ENCODE peak calls at places on chromosomes 3 and 15, in five cellular contexts. One of them, this sample, is unnamed.

GRCh38 chr3:100306695-100307094 is 27.9 kb upstream of the NIT2 start:
- DNase-seq in HepG2: no peak
- DNase-seq in K562: no peak
- DNase-seq in HCT116: no peak
- DNase-seq in H1: no peak
- DNase-seq in this sample: no peak

GRCh38 chr3:141877911-141878310 is 1.5 kb downstream of the ATP1B3 start:
- DNase-seq in HepG2: no peak
- DNase-seq in K562: peak; percentile 77
- DNase-seq in HCT116: no peak
- DNase-seq in H1: no peak
- DNase-seq in this sample: no peak

GRCh38 chr3:170331143-170331542 is 26.4 kb upstream of the SKIL start:
- DNase-seq in HepG2: peak; percentile 95
- DNase-seq in K562: peak; percentile 36
- DNase-seq in HCT116: no peak
- DNase-seq in H1: no peak
- DNase-seq in this sample: no peak

GRCh38 chr15:64213646-64214045 is 50.8 kb upstream of the PPIB start:
- DNase-seq in HepG2: no peak
- DNase-seq in K562: no peak
- DNase-seq in HCT116: no peak
- DNase-seq in H1: no peak
- DNase-seq in this sample: no peak

GRCh38 chr3:118347781-118348557 is 686.7 kb downstream of the IGSF11 start:
- DNase-seq in HepG2: no peak
- DNase-seq in K562: peak; percentile 0
- DNase-seq in HCT116: no peak
- DNase-seq in H1: no peak
- DNase-seq in this sample: no peak

GRCh38 chr3:137970914-137971831 is 38.8 kb upstream of the CLDN18 start:
- DNase-seq in HepG2: peak; percentile 43
- DNase-seq in K562: peak; percentile 58
- DNase-seq in HCT116: peak; percentile 65
- DNase-seq in H1: peak; percentile 73
- DNase-seq in this sample: peak; percentile 68

GRCh38 chr15:50816191-50816590 is 50.7 kb upstream of the SPPL2A start:
- DNase-seq in HepG2: no peak
- DNase-seq in K562: peak; percentile 29
- DNase-seq in HCT116: no peak
- DNase-seq in H1: no peak
- DNase-seq in this sample: no peak

GRCh38 chr15:91488452-91488851 is 365.1 kb upstream of the SLCO3A1 start:
- DNase-seq in HepG2: no peak
- DNase-seq in K562: no peak
- DNase-seq in HCT116: no peak
- DNase-seq in H1: no peak
- DNase-seq in this sample: peak; percentile 13

GRCh38 chr3:183158113-183158512 is 4.4 kb downstream of the LAMP3 start:
- DNase-seq in HepG2: no peak
- DNase-seq in K562: no peak
- DNase-seq in HCT116: no peak
- DNase-seq in H1: no peak
- DNase-seq in this sample: no peak

GRCh38 chr3:179750720-179751328 is 98.0 kb downstream of the USP13 start:
- DNase-seq in HepG2: peak; percentile 17
- DNase-seq in K562: peak; percentile 21
- DNase-seq in HCT116: no peak
- DNase-seq in H1: no peak
- DNase-seq in this sample: no peak

GRCh38 chr3:116161570-116162290 is 283.6 kb downstream of the LSAMP start:
- DNase-seq in HepG2: no peak
- DNase-seq in K562: no peak
- DNase-seq in HCT116: no peak
- DNase-seq in H1: no peak
- DNase-seq in this sample: no peak

GRCh38 chr3:44685128-44685800 is 27.2 kb upstream of the ZNF502 start:
- DNase-seq in HepG2: no peak
- DNase-seq in K562: peak; percentile 72
- DNase-seq in HCT116: no peak
- DNase-seq in H1: peak; percentile 78
- DNase-seq in this sample: peak; percentile 85

DNA sequence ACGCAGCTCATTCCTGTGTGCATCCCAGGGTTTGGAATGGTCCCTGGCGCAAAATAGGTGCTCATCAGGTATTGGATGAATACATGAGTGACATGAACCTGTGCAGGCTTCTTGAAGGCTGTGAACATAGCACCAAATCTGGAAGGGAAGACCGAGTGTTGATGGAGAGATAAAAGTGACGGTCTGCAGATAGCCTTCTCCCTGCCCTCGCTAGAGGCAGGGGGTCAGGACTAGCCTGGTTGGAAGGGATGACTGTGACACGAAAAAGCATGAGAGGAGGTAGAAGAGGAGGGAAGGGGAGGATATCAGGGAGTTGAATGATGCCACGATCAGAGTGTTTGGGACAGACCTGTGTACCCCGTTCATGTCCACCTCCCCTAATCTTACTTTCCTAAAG is 267.1 kb downstream of the XXYLT1 start:
- DNase-seq in HepG2: no peak
- DNase-seq in K562: no peak
- DNase-seq in HCT116: no peak
- DNase-seq in H1: no peak
- DNase-seq in this sample: no peak
- H3K4me1 ChIP-seq in HepG2: peaks cover 20% of the 10 kb centered on the region
- H3K4me1 ChIP-seq in K562: peaks cover 3% of the 10 kb centered on the region
- H3K4me1 ChIP-seq in HCT116: no peaks in the 10 kb centered on the region
- H3K4me1 ChIP-seq in H1: no peaks in the 10 kb centered on the region
- H3K4me1 ChIP-seq in this sample: peaks cover 3% of the 10 kb centered on the region

GRCh38 chr15:26082833-26083174 is 219.7 kb upstream of the ATP10A start:
- DNase-seq in HepG2: no peak
- DNase-seq in K562: no peak
- DNase-seq in HCT116: no peak
- DNase-seq in H1: no peak
- DNase-seq in this sample: no peak
- TF ChIP-seq ZNF274 in HepG2: no peak
- TF ChIP-seq ZNF274 in K562: no peak
- TF ChIP-seq ZNF274 in HCT116: no peak
- TF ChIP-seq ZNF274 in H1: no peak
- TF ChIP-seq ZNF274 in this sample: no peak

GRCh38 chr3:86978111-86978528 is 12.8 kb downstream of the VGLL3 start:
- DNase-seq in HepG2: no peak
- DNase-seq in K562: no peak
- DNase-seq in HCT116: no peak
- DNase-seq in H1: no peak
- DNase-seq in this sample: no peak

GRCh38 chr3:86973440-86973839 is 17.5 kb downstream of the VGLL3 start:
- DNase-seq in HepG2: no peak
- DNase-seq in K562: no peak
- DNase-seq in HCT116: no peak
- DNase-seq in H1: no peak
- DNase-seq in this sample: no peak

GRCh38 chr3:86976206-86976605 is 14.7 kb downstream of the VGLL3 start:
- DNase-seq in HepG2: no peak
- DNase-seq in K562: no peak
- DNase-seq in HCT116: no peak
- DNase-seq in H1: no peak
- DNase-seq in this sample: no peak
- H3K4me1 ChIP-seq in HepG2: no peaks in the 10 kb centered on the region
- H3K4me1 ChIP-seq in K562: no peaks in the 10 kb centered on the region
- H3K4me1 ChIP-seq in HCT116: no peaks in the 10 kb centered on the region
- H3K4me1 ChIP-seq in H1: no peaks in the 10 kb centered on the region
- H3K4me1 ChIP-seq in this sample: no peaks in the 10 kb centered on the region

GRCh38 chr15:39269352-39269751 is 311.5 kb upstream of the THBS1 start:
- DNase-seq in HepG2: no peak
- DNase-seq in K562: no peak
- DNase-seq in HCT116: no peak
- DNase-seq in H1: no peak
- DNase-seq in this sample: no peak

GRCh38 chr15:39269821-39270220 is 311.1 kb upstream of the THBS1 start:
- DNase-seq in HepG2: peak; percentile 51
- DNase-seq in K562: no peak
- DNase-seq in HCT116: no peak
- DNase-seq in H1: no peak
- DNase-seq in this sample: no peak

GRCh38 chr15:39272901-39273300 is 308.0 kb upstream of the THBS1 start:
- DNase-seq in HepG2: no peak
- DNase-seq in K562: no peak
- DNase-seq in HCT116: no peak
- DNase-seq in H1: no peak
- DNase-seq in this sample: no peak

GRCh38 chr15:39270221-39270835 is 310.6 kb upstream of the THBS1 start:
- DNase-seq in HepG2: no peak
- DNase-seq in K562: no peak
- DNase-seq in HCT116: no peak
- DNase-seq in H1: no peak
- DNase-seq in this sample: no peak

GRCh38 chr15:39270976-39271375 is 309.9 kb upstream of the THBS1 start:
- DNase-seq in HepG2: no peak
- DNase-seq in K562: no peak
- DNase-seq in HCT116: no peak
- DNase-seq in H1: no peak
- DNase-seq in this sample: no peak
- TF ChIP-seq ZNF274 in HepG2: no peak
- TF ChIP-seq ZNF274 in K562: no peak
- TF ChIP-seq ZNF274 in HCT116: no peak
- TF ChIP-seq ZNF274 in H1: no peak
- TF ChIP-seq ZNF274 in this sample: no peak

GRCh38 chr15:37095993-37096877 is 4.1 kb downstream of the MEIS2 start:
- DNase-seq in HepG2: no peak
- DNase-seq in K562: no peak
- DNase-seq in HCT116: no peak
- DNase-seq in H1: no peak
- DNase-seq in this sample: no peak
- H3K4me1 ChIP-seq in HepG2: peaks cover 29% of the 10 kb centered on the region
- H3K4me1 ChIP-seq in K562: peaks cover 30% of the 10 kb centered on the region
- H3K4me1 ChIP-seq in HCT116: no peaks in the 10 kb centered on the region
- H3K4me1 ChIP-seq in H1: peaks cover 11% of the 10 kb centered on the region
- H3K4me1 ChIP-seq in this sample: no peaks in the 10 kb centered on the region

DNA sequence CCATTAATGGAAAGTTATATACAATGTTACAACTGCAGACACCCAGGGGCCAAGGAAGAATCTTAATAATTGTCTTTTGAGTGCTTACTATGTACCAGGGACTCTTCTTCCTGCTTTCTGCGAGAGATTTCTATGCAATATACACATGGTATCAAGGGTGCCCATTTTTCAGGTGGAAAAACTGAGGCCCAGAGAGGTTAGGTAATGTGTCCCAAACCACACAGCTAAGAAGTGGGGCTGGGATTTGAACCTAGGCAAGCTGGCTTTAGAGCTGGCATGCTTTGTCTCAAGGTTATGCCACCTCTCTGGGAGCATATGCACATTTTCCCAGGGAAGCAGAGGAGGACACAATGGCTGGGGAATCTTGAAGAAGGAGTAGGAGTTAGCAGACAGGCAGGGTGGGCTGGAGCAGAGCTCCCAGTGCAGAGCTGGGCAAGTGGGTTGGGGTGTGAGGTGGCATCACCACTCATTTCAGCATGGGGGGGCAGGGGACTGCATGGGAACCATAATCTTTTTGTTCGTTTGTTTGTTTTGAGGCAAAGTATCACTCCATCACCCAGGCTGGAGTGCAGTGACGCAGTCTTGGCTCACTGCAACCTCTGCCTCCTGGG is 339.8 kb upstream of the LRRFIP2 start:
- DNase-seq in HepG2: no peak
- DNase-seq in K562: no peak
- DNase-seq in HCT116: no peak
- DNase-seq in H1: no peak
- DNase-seq in this sample: no peak
- TF ChIP-seq ZNF274 in HepG2: no peak
- TF ChIP-seq ZNF274 in K562: no peak
- TF ChIP-seq ZNF274 in HCT116: no peak
- TF ChIP-seq ZNF274 in H1: no peak
- TF ChIP-seq ZNF274 in this sample: no peak

GRCh38 chr3:172128852-172129251 is 89.5 kb downstream of the FNDC3B start:
- DNase-seq in HepG2: no peak
- DNase-seq in K562: no peak
- DNase-seq in HCT116: no peak
- DNase-seq in H1: no peak
- DNase-seq in this sample: no peak
- H3K4me1 ChIP-seq in HepG2: peaks cover 99% of the 10 kb centered on the region
- H3K4me1 ChIP-seq in K562: peaks cover 4% of the 10 kb centered on the region
- H3K4me1 ChIP-seq in HCT116: peaks cover 34% of the 10 kb centered on the region
- H3K4me1 ChIP-seq in H1: peaks cover 9% of the 10 kb centered on the region
- H3K4me1 ChIP-seq in this sample: no peaks in the 10 kb centered on the region

GRCh38 chr15:57017024-57017423 is 98.6 kb downstream of the TCF12 start:
- DNase-seq in HepG2: peak; percentile 15
- DNase-seq in K562: peak; percentile 16
- DNase-seq in HCT116: no peak
- DNase-seq in H1: no peak
- DNase-seq in this sample: no peak

GRCh38 chr15:57012557-57012956 is 94.1 kb downstream of the TCF12 start:
- DNase-seq in HepG2: no peak
- DNase-seq in K562: no peak
- DNase-seq in HCT116: no peak
- DNase-seq in H1: no peak
- DNase-seq in this sample: no peak

GRCh38 chr15:57015360-57015759 is 96.9 kb downstream of the TCF12 start:
- DNase-seq in HepG2: no peak
- DNase-seq in K562: no peak
- DNase-seq in HCT116: no peak
- DNase-seq in H1: no peak
- DNase-seq in this sample: no peak

GRCh38 chr15:57018151-57018550 is 99.7 kb downstream of the TCF12 start:
- DNase-seq in HepG2: no peak
- DNase-seq in K562: no peak
- DNase-seq in HCT116: no peak
- DNase-seq in H1: no peak
- DNase-seq in this sample: no peak

GRCh38 chr15:57015897-57016296 is 97.5 kb downstream of the TCF12 start:
- DNase-seq in HepG2: peak; percentile 34
- DNase-seq in K562: no peak
- DNase-seq in HCT116: no peak
- DNase-seq in H1: no peak
- DNase-seq in this sample: no peak
- TF ChIP-seq ZNF274 in HepG2: no peak
- TF ChIP-seq ZNF274 in K562: no peak
- TF ChIP-seq ZNF274 in HCT116: no peak
- TF ChIP-seq ZNF274 in H1: no peak
- TF ChIP-seq ZNF274 in this sample: no peak